ENCODE peak calls at places on chromosomes 13 and 19, in seven cellular contexts. R is pancreas, G is endothelial cell of umbilical vein, K is right cardiac atrium, W is uterus, A is heart right ventricle, U is right lobe of liver. Z is an unnamed sample.
A peak's percentile ranks its signal among the peaks of the same experiment; 100 is the strongest.

GRCh38 chr19:50724522-50725217 is 1.5 kb downstream of the CLEC11A start:
- DNase-seq in R (peak; percentile 99), A (peak; percentile 98), G (peak; percentile 100), W (peak; percentile 100), K (peak; percentile 100), U (peak; percentile 99), Z (peak; percentile 92)

GRCh38 chr13:77919351-77920294 is 992 bp upstream of the EDNRB start:
- DNase-seq in W (peak; percentile 40), R (no peak), U (peak; percentile 55), K (peak; percentile 81), G (peak; percentile 51), A (peak; percentile 51), Z (peak; percentile 10)

GRCh38 chr13:69423844-69424243 is 683.8 kb upstream of the ATXN8OS start:
- DNase-seq in G (no peak), K (no peak), R (no peak), A (no peak), U (no peak), W (no peak), Z (no peak)

GRCh38 chr13:40680659-40681323 is 14.3 kb upstream of the FOXO1 start:
- DNase-seq in G (peak; percentile 22), K (no peak), R (no peak), U (no peak), A (no peak), W (no peak), Z (no peak)

GRCh38 chr13:36530861-36531590 is 98.7 kb downstream of the CCNA1 start:
- DNase-seq in W (no peak), U (no peak), R (no peak), K (no peak), A (no peak), G (peak; percentile 6), Z (no peak)

GRCh38 chr13:114145722-114146121 is 13.3 kb upstream of the RASA3 start:
- DNase-seq in R (no peak), W (no peak), K (no peak), U (no peak), A (no peak), G (no peak), Z (no peak)

GRCh38 chr13:23455401-23456185 is 22.1 kb upstream of the SACS start:
- DNase-seq in K (no peak), U (peak; percentile 67), R (no peak), A (no peak), G (no peak), W (no peak), Z (no peak)

GRCh38 chr13:36447501-36447900 is 15.2 kb downstream of the CCNA1 start:
- DNase-seq in U (no peak), K (peak; percentile 29), G (no peak), R (no peak), W (peak; percentile 46), A (no peak), Z (no peak)

GRCh38 chr13:35475960-35476943 is at the start of gene MAB21L1:
- DNase-seq in W (no peak), A (no peak), U (no peak), G (peak; percentile 24), K (peak; percentile 18), R (no peak), Z (peak; percentile 81)

GRCh38 chr19:46861691-46862503 is 1.1 kb downstream of the ARHGAP35 start:
- DNase-seq in U (peak; percentile 66), G (peak; percentile 33), A (no peak), R (no peak), K (no peak), W (peak; percentile 25), Z (no peak)

GRCh38 chr19:1495051-1495798 is 4.2 kb downstream of the REEP6 start:
- DNase-seq in K (no peak), G (no peak), A (no peak), U (no peak), R (no peak), W (no peak), Z (no peak)

GRCh38 chr13:76473552-76474134 is 412.6 kb downstream of the KCTD12 start:
- DNase-seq in G (peak; percentile 85), R (peak; percentile 54), A (peak; percentile 79), U (peak; percentile 56), K (peak; percentile 68), W (peak; percentile 75), Z (peak; percentile 58)

GRCh38 chr19:15251010-15251748 is 18.9 kb upstream of the EPHX3 start:
- DNase-seq in R (no peak), A (peak; percentile 76), U (no peak), K (peak; percentile 65), G (peak; percentile 66), W (peak; percentile 60), Z (peak; percentile 33)

GRCh38 chr19:5692785-5693194 is 2.7 kb downstream of the RPL36 start:
- DNase-seq in K (no peak), A (no peak), U (no peak), G (no peak), R (no peak), W (no peak), Z (no peak)

GRCh38 chr13:20391597-20392452 is 133.8 kb downstream of the CRYL1 start:
- DNase-seq in R (no peak), A (no peak), G (no peak), K (no peak), W (no peak), U (no peak), Z (no peak)

GRCh38 chr13:90640976-90641375 is 706.5 kb upstream of the MIR17HG start:
- DNase-seq in R (no peak), U (no peak), W (no peak), G (no peak), K (no peak), A (no peak), Z (no peak)

GRCh38 chr13:21579754-21580316 is 24.1 kb downstream of the MICU2 start:
- DNase-seq in U (no peak), R (no peak), A (no peak), K (no peak), W (no peak), G (peak; percentile 7), Z (no peak)

GRCh38 chr13:22012676-22013075 is 341.8 kb downstream of the FGF9 start:
- DNase-seq in A (no peak), W (no peak), G (no peak), U (no peak), R (no peak), K (no peak), Z (no peak)

GRCh38 chr19:3053218-3053621 is 9.1 kb downstream of the TLE5 start:
- DNase-seq in R (no peak), U (no peak), G (no peak), W (no peak), K (no peak), A (no peak), Z (no peak)

GRCh38 chr19:3054265-3054971 is 7.9 kb downstream of the TLE5 start:
- DNase-seq in U (no peak), R (no peak), K (no peak), W (no peak), A (no peak), G (no peak), Z (no peak)

GRCh38 chr19:3055741-3056453 is 6.4 kb downstream of the TLE5 start:
- DNase-seq in W (peak; percentile 65), G (no peak), A (no peak), U (no peak), K (no peak), R (peak; percentile 86), Z (peak; percentile 47)

GRCh38 chr19:3054972-3055740 is 7.1 kb downstream of the TLE5 start:
- DNase-seq in G (no peak), U (no peak), R (no peak), W (no peak), A (no peak), K (no peak), Z (no peak)

GRCh38 chr19:3053780-3054179 is 8.5 kb downstream of the TLE5 start:
- DNase-seq in K (no peak), A (no peak), W (no peak), R (no peak), G (no peak), U (no peak), Z (no peak)
- H3K4me1 ChIP-seq in K (peaks cover 11% of the 10 kb centered on the region), A (peaks cover 40% of the 10 kb centered on the region), W (peaks cover 18% of the 10 kb centered on the region), R (peaks cover 27% of the 10 kb centered on the region), G (no peaks in the 10 kb centered on the region), U (peaks cover 14% of the 10 kb centered on the region), Z (peaks cover 39% of the 10 kb centered on the region)

GRCh38 chr19:14114439-14114838 is 3.1 kb downstream of the PRKACA start:
- DNase-seq in U (no peak), G (no peak), R (no peak), W (no peak), K (no peak), A (no peak), Z (no peak)
- H3K4me1 ChIP-seq in U (peaks cover 43% of the 10 kb centered on the region), G (peaks cover 25% of the 10 kb centered on the region), R (peaks cover 24% of the 10 kb centered on the region), W (peaks cover 37% of the 10 kb centered on the region), K (peaks cover 15% of the 10 kb centered on the region), A (peaks cover 77% of the 10 kb centered on the region), Z (peaks cover 71% of the 10 kb centered on the region)

GRCh38 chr13:60111726-60112125 is 52.0 kb downstream of the DIAPH3 start:
- DNase-seq in W (no peak), G (no peak), A (no peak), U (no peak), R (no peak), K (no peak), Z (no peak)

GRCh38 chr13:60114499-60115028 is 49.2 kb downstream of the DIAPH3 start:
- DNase-seq in U (no peak), K (no peak), G (no peak), W (no peak), R (no peak), A (no peak), Z (no peak)

GRCh38 chr13:60112771-60113170 is 51.0 kb downstream of the DIAPH3 start:
- DNase-seq in R (no peak), G (no peak), A (no peak), W (no peak), U (no peak), K (no peak), Z (no peak)

DNA sequence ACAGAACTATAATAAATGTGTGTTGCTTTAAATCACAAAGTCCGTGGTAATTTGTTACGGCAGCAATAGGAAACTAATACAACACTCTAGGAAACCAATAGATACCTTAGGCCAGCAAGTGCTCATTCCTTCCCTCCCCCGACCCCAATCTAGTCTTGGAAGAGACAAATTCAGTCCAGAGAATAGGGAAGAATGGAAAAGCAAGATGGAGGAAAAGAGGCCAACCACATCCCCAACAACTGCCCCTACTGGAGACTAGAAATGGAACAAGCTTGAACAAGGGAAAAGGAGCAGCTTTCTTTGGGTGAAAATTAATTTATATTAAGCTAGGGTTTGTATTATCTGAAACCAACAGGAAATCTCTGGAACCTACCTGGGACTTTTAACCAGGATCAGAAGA is 54.4 kb downstream of the DIAPH3 start:
- DNase-seq in R (no peak), K (no peak), U (no peak), W (no peak), G (no peak), A (no peak), Z (no peak)
- H3K4me1 ChIP-seq in R (no peaks in the 10 kb centered on the region), K (no peaks in the 10 kb centered on the region), U (no peaks in the 10 kb centered on the region), W (no peaks in the 10 kb centered on the region), G (no peaks in the 10 kb centered on the region), A (no peaks in the 10 kb centered on the region), Z (no peaks in the 10 kb centered on the region)

GRCh38 chr19:10424011-10424637 is 3.8 kb downstream of the PDE4A start:
- DNase-seq in U (peak; percentile 86), R (peak; percentile 76), A (peak; percentile 75), K (peak; percentile 80), W (peak; percentile 58), G (peak; percentile 73), Z (peak; percentile 72)
- H3K4me1 ChIP-seq in U (peaks cover 10% of the 10 kb centered on the region), R (no peaks in the 10 kb centered on the region), A (peaks cover 38% of the 10 kb centered on the region), K (peaks cover 4% of the 10 kb centered on the region), W (peaks cover 26% of the 10 kb centered on the region), G (peaks cover 27% of the 10 kb centered on the region), Z (peaks cover 17% of the 10 kb centered on the region)

GRCh38 chr19:48246101-48246500 is 9.6 kb downstream of the CARD8 start:
- DNase-seq in R (no peak), A (no peak), W (no peak), K (no peak), U (no peak), G (no peak), Z (no peak)
- H3K4me1 ChIP-seq in R (peaks cover 5% of the 10 kb centered on the region), A (peaks cover 41% of the 10 kb centered on the region), W (no peaks in the 10 kb centered on the region), K (no peaks in the 10 kb centered on the region), U (no peaks in the 10 kb centered on the region), G (peaks cover 55% of the 10 kb centered on the region), Z (no peaks in the 10 kb centered on the region)